ENCODE peak calls at places on chromosomes 13 and 19, in five cellular contexts. P, Z, N, Q and A are unnamed samples.

GRCh38 chr13:112752711-112753541 is 63.1 kb downstream of the ATP11A start:
- DNase-seq in P (no peak), Z (no peak), N (no peak), Q (no peak), A (no peak)

GRCh38 chr13:109389892-109390345 is 396.5 kb downstream of the IRS2 start:
- DNase-seq in P (no peak), Z (no peak), N (no peak), Q (no peak), A (peak; percentile 89)

GRCh38 chr13:67303661-67304333 is 73.7 kb upstream of the PCDH9 start:
- DNase-seq in P (no peak), Z (no peak), N (no peak), Q (no peak), A (no peak)

GRCh38 chr19:4267901-4268815 is 10.9 kb upstream of the SHD start:
- DNase-seq in P (no peak), Z (no peak), N (no peak), Q (no peak), A (no peak)

GRCh38 chr19:32674153-32674958 is 624 bp downstream of the ANKRD27 start:
- DNase-seq in P (no peak), Z (no peak), N (no peak), Q (no peak), A (no peak)

GRCh38 chr19:32595491-32595890 is 14.5 kb downstream of the PDCD5 start:
- DNase-seq in P (no peak), Z (no peak), N (no peak), Q (no peak), A (no peak)

GRCh38 chr13:52001120-52001731 is 10.0 kb downstream of the ATP7B start:
- DNase-seq in P (peak; percentile 46), Z (peak; percentile 82), N (peak; percentile 32), Q (no peak), A (peak; percentile 22)

GRCh38 chr13:104171132-104171531 is 1104.9 kb upstream of the SLC10A2 start:
- DNase-seq in P (no peak), Z (no peak), N (no peak), Q (no peak), A (no peak)

GRCh38 chr13:79171131-79172061 is 234.7 kb downstream of the RBM26 start:
- DNase-seq in P (no peak), Z (peak; percentile 11), N (no peak), Q (no peak), A (no peak)
- TF ChIP-seq REST in P (no peak), Z (no peak), N (no peak), Q (no peak), A (no peak)

GRCh38 chr19:41226053-41226873 is 7.2 kb downstream of the AXL start:
- DNase-seq in P (peak; percentile 97), Z (peak; percentile 81), N (peak; percentile 72), Q (no peak), A (peak; percentile 71)
- TF ChIP-seq REST in P (peak; percentile 25), Z (no peak), N (no peak), Q (no peak), A (no peak)

GRCh38 chr13:98606296-98606695 is 29.4 kb upstream of the STK24 start:
- DNase-seq in P (no peak), Z (peak; percentile 41), N (no peak), Q (no peak), A (no peak)
- TF ChIP-seq REST in P (no peak), Z (no peak), N (no peak), Q (no peak), A (no peak)

GRCh38 chr13:49840266-49840665 is 47.8 kb upstream of the KPNA3 start:
- DNase-seq in P (no peak), Z (peak; percentile 8), N (no peak), Q (no peak), A (peak; percentile 58)
- TF ChIP-seq REST in P (no peak), Z (no peak), N (no peak), Q (no peak), A (no peak)

GRCh38 chr19:43818500-43818899 is 8.6 kb upstream of the ZNF283 start:
- DNase-seq in P (no peak), Z (no peak), N (no peak), Q (no peak), A (no peak)

GRCh38 chr19:43820861-43821215 is 6.3 kb upstream of the ZNF283 start:
- DNase-seq in P (no peak), Z (no peak), N (no peak), Q (no peak), A (no peak)

GRCh38 chr19:43814663-43815352 is 12.3 kb upstream of the ZNF283 start:
- DNase-seq in P (no peak), Z (no peak), N (no peak), Q (no peak), A (no peak)

DNA sequence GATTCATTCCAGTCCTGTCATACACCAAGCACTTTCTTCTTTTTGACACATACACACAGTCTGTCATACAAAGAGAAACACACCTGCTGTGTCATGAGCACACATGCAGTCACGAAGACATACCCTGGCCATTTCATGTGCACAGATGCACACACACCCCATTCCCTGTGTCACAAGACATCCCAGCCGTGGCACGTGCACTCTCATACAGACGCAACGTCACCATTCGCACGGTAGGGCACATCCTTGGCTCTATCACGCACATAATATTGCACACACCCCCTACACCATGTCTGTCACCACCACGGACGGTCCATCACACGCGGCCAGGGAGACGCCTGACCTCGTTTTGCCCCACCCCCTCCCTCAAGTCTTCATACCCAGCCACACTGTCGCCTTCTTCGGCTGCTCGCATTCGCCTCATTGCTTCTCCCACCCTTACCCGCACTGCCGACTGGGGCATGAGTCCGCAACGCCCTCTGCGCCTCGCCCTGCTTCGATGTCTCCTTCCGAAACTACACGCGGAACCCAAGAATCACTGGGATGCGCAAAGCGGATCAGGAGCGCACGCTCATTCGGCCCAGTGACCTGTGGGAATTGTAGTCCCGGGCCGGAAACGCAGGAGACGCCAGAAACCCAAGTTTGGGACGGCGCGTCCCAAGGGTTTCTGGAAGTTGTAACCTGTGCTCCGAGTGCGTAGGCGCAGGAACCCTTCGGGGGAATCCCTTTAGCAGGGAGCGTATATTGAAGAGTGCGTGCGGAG is 6.8 kb upstream of the ZNF283 start:
- DNase-seq in P (peak; percentile 35), Z (peak; percentile 91), N (no peak), Q (no peak), A (no peak)
- TF ChIP-seq REST in P (no peak), Z (no peak), N (no peak), Q (no peak), A (no peak)

GRCh38 chr13:26050568-26051230 is 1.1 kb downstream of the SHISA2 start:
- DNase-seq in P (no peak), Z (peak; percentile 79), N (no peak), Q (no peak), A (no peak)
- TF ChIP-seq REST in P (no peak), Z (no peak), N (no peak), Q (no peak), A (no peak)

GRCh38 chr19:17952041-17952976 is 14.6 kb upstream of the KCNN1 start:
- DNase-seq in P (no peak), Z (peak; percentile 59), N (no peak), Q (no peak), A (no peak)

GRCh38 chr19:17948967-17949930 is 16.4 kb downstream of the CCDC124 start:
- DNase-seq in P (no peak), Z (no peak), N (no peak), Q (no peak), A (no peak)

GRCh38 chr19:17951151-17952040 is 15.5 kb upstream of the KCNN1 start:
- DNase-seq in P (no peak), Z (no peak), N (no peak), Q (no peak), A (no peak)

GRCh38 chr19:17949956-17950309 is 17.0 kb upstream of the KCNN1 start:
- DNase-seq in P (no peak), Z (peak; percentile 77), N (no peak), Q (no peak), A (no peak)

GRCh38 chr19:17950310-17951150 is 16.4 kb upstream of the KCNN1 start:
- DNase-seq in P (no peak), Z (peak; percentile 60), N (no peak), Q (no peak), A (no peak)
- TF ChIP-seq REST in P (no peak), Z (no peak), N (no peak), Q (no peak), A (no peak)

GRCh38 chr13:77034883-77035282 is 7.9 kb upstream of the FBXL3 start:
- DNase-seq in P (no peak), Z (no peak), N (no peak), Q (no peak), A (no peak)
- TF ChIP-seq REST in P (no peak), Z (no peak), N (no peak), Q (no peak), A (no peak)

DNA sequence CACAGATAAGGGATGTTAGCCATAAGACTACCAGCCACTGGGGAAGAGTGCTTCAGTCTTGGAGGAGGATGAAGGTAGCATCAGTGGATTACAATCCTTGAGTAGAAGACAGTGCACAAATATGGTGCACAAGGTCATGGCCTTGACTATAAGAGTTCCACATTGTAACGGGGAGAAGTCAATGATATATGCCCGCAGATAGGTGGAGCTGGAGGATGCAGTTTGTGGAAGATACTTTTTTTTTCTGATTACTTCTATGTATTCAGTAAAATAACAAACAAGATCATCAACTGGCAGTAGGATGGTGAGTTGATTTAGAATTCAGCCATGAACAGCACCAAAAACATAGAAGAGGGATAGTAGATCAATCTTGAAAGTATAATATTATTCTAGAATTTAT is 926.8 kb upstream of the MIR17HG start:
- DNase-seq in P (no peak), Z (peak; percentile 18), N (no peak), Q (no peak), A (no peak)
- TF ChIP-seq REST in P (no peak), Z (no peak), N (no peak), Q (no peak), A (no peak)

GRCh38 chr19:9885077-9885552 is 50.0 kb downstream of the PIN1 start:
- DNase-seq in P (no peak), Z (peak; percentile 56), N (no peak), Q (no peak), A (no peak)
- TF ChIP-seq REST in P (no peak), Z (no peak), N (no peak), Q (no peak), A (no peak)